ENCODE peak calls at places on chromosomes 4 and X, in five cellular contexts. U is heart left ventricle; B is dorsolateral prefrontal cortex; C is activated CD8-positive, alpha-beta T cell treated with anti-CD3 and anti-CD28 coated beads for 36 hours; A is cardiac muscle cell. K is an unnamed sample.

GRCh38 chr4:98794565-98795205 is 134.2 kb downstream of the EIF4E start:
- DNase-seq in U (no peak), B (no peak), C (peak; percentile 59), A (peak; percentile 1), K (no peak)

GRCh38 chr4:3286335-3287175 is 6.3 kb upstream of the RGS12 start:
- DNase-seq in U (no peak), B (no peak), C (no peak), A (no peak), K (peak; percentile 88)

GRCh38 chrX:53048169-53049126 is at the start of gene GPR173:
- DNase-seq in U (peak; percentile 59), B (peak; percentile 64), C (no peak), A (peak; percentile 50), K (no peak)

GRCh38 chr4:128303986-128304385 is 16.4 kb upstream of the PGRMC2 start:
- DNase-seq in U (no peak), B (no peak), C (no peak), A (no peak), K (no peak)

GRCh38 chr4:112516401-112517066 is 554 bp upstream of the NEUROG2 start:
- DNase-seq in U (no peak), B (no peak), C (peak; percentile 37), A (peak; percentile 78), K (peak; percentile 86)

GRCh38 chr4:47816748-47817147 is 21.1 kb downstream of the CORIN start:
- DNase-seq in U (no peak), B (no peak), C (no peak), A (no peak), K (no peak)

GRCh38 chr4:89356086-89356485 is 48.5 kb upstream of the GPRIN3 start:
- DNase-seq in U (no peak), B (no peak), C (no peak), A (no peak), K (no peak)

GRCh38 chrX:103640401-103641155 is 11.8 kb downstream of the TCEAL1 start:
- DNase-seq in U (no peak), B (no peak), C (no peak), A (no peak), K (no peak)

GRCh38 chrX:108312938-108313337 is 125.3 kb downstream of the COL4A6 start:
- DNase-seq in U (peak; percentile 74), B (no peak), C (no peak), A (peak; percentile 52), K (no peak)

GRCh38 chr4:13570916-13571315 is 26.6 kb upstream of the NKX3-2 start:
- DNase-seq in U (no peak), B (no peak), C (no peak), A (no peak), K (no peak)

GRCh38 chrX:100975212-100975611 is 5.7 kb downstream of the ARL13A start:
- DNase-seq in U (no peak), B (no peak), C (no peak), A (no peak), K (no peak)

GRCh38 chr4:109022941-109023340 is 260.1 kb upstream of the ETNPPL start:
- DNase-seq in U (no peak), B (no peak), C (no peak), A (no peak), K (no peak)

GRCh38 chrX:46686003-46686645 is 72.8 kb downstream of the SLC9A7 start:
- DNase-seq in U (no peak), B (no peak), C (peak; percentile 53), A (peak; percentile 32), K (peak; percentile 29)

GRCh38 chrX:11215191-11215921 is 77.9 kb upstream of the AMELX start:
- DNase-seq in U (no peak), B (no peak), C (no peak), A (no peak), K (peak; percentile 57)

GRCh38 chrX:155048997-155049619 is 21.8 kb downstream of the CMC4 start:
- DNase-seq in U (peak; percentile 37), B (no peak), C (peak; percentile 47), A (peak; percentile 67), K (no peak)

GRCh38 chr4:87679449-87680169 is 29.5 kb downstream of the DMP1 start:
- DNase-seq in U (peak; percentile 56), B (no peak), C (peak; percentile 47), A (peak; percentile 66), K (peak; percentile 27)

GRCh38 chrX:123610915-123611314 is 121.9 kb downstream of the THOC2 start:
- DNase-seq in U (no peak), B (no peak), C (no peak), A (no peak), K (no peak)

GRCh38 chrX:118974088-118974907 is at the start of gene LONRF3:
- DNase-seq in U (peak; percentile 83), B (peak; percentile 57), C (peak; percentile 66), A (peak; percentile 13), K (peak; percentile 50)

GRCh38 chr4:4923208-4923607 is 63.7 kb downstream of the MSX1 start:
- DNase-seq in U (no peak), B (no peak), C (peak; percentile 22), A (no peak), K (no peak)

GRCh38 chr4:1290165-1290977 is 680 bp downstream of the MAEA start:
- DNase-seq in U (no peak), B (no peak), C (peak; percentile 41), A (peak; percentile 40), K (peak; percentile 67)

GRCh38 chrX:41180194-41180902 is 95.1 kb downstream of the USP9X start:
- DNase-seq in U (peak; percentile 47), B (no peak), C (peak; percentile 67), A (peak; percentile 67), K (peak; percentile 57)

GRCh38 chrX:69506617-69507499 is 2.7 kb downstream of the NALF2 start:
- DNase-seq in U (no peak), B (no peak), C (no peak), A (no peak), K (no peak)

GRCh38 chrX:433771-434170 is 47.1 kb upstream of the PPP2R3B start:
- DNase-seq in U (no peak), B (no peak), C (no peak), A (no peak), K (no peak)

GRCh38 chrX:44025611-44026010 is 52.4 kb upstream of the NDP start:
- DNase-seq in U (no peak), B (no peak), C (no peak), A (no peak), K (no peak)

GRCh38 chr4:53196872-53197759 is 168.7 kb downstream of the SCFD2 start:
- DNase-seq in U (no peak), B (no peak), C (no peak), A (peak; percentile 79), K (peak; percentile 31)

GRCh38 chrX:135463937-135464336 is 42.2 kb downstream of the SMIM10L2A start:
- DNase-seq in U (no peak), B (no peak), C (no peak), A (no peak), K (no peak)

GRCh38 chr4:133154725-133155124 is 5.6 kb downstream of the PCDH10 start:
- DNase-seq in U (no peak), B (no peak), C (peak; percentile 4), A (peak; percentile 28), K (peak; percentile 43)

GRCh38 chr4:184958127-184958806 is 60.0 kb upstream of the HELT start:
- DNase-seq in U (no peak), B (no peak), C (no peak), A (no peak), K (no peak)

GRCh38 chrX:6227445-6227820 is 1.2 kb downstream of the NLGN4X start:
- DNase-seq in U (no peak), B (no peak), C (no peak), A (peak; percentile 7), K (no peak)

DNA sequence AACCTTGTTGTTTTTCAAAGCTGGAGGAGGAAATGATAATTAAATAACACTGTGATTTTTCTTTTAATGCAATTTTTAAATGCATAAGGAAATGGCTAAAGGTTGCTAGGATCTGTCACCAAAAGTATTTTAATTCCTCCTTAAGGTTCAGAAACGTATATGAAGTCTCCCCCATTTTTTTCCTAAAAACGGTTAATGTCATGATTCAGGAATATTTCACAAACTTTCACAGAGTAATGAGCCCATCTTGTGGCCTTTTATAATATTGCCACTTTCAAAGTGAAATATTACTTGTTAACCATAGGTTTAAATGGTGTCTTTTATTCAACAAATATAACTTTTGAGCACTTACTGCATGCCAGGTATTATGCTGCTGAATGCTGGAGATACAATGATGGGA is 99.5 kb upstream of the USP38 start:
- DNase-seq in U (no peak), B (no peak), C (no peak), A (no peak), K (no peak)
- TF ChIP-seq CTCF in U (peak; percentile 34), B (no peak), C (no peak), A (peak; percentile 7), K (no peak)

GRCh38 chr4:56727150-56727549 is 46.1 kb upstream of the HOPX start:
- DNase-seq in U (no peak), B (no peak), C (no peak), A (no peak), K (no peak)
- TF ChIP-seq CTCF in U (no peak), B (no peak), C (no peak), A (peak; percentile 8), K (no peak)

GRCh38 chrX:153061732-153062131 is 5.5 kb downstream of the PNMA3 start:
- DNase-seq in U (no peak), B (no peak), C (no peak), A (no peak), K (no peak)
- TF ChIP-seq CTCF in U (no peak), B (no peak), C (no peak), A (no peak), K (no peak)

GRCh38 chr4:42331914-42332368 is 65.3 kb upstream of the SHISA3 start:
- DNase-seq in U (peak; percentile 34), B (no peak), C (no peak), A (no peak), K (no peak)
- TF ChIP-seq CTCF in U (no peak), B (no peak), C (no peak), A (no peak), K (no peak)

GRCh38 chr4:182093431-182093831 is 149.8 kb upstream of the TENM3 start:
- DNase-seq in U (no peak), B (no peak), C (no peak), A (no peak), K (no peak)

GRCh38 chr4:182091128-182091527 is 152.1 kb upstream of the TENM3 start:
- DNase-seq in U (no peak), B (no peak), C (no peak), A (no peak), K (no peak)

GRCh38 chr4:182085051-182085480 is 158.1 kb upstream of the TENM3 start:
- DNase-seq in U (no peak), B (no peak), C (no peak), A (no peak), K (no peak)

GRCh38 chr4:182090186-182090585 is 153.0 kb upstream of the TENM3 start:
- DNase-seq in U (no peak), B (no peak), C (no peak), A (no peak), K (no peak)

GRCh38 chr4:182089326-182089725 is 153.9 kb upstream of the TENM3 start:
- DNase-seq in U (no peak), B (no peak), C (no peak), A (no peak), K (peak; percentile 33)
- TF ChIP-seq CTCF in U (no peak), B (no peak), C (no peak), A (no peak), K (peak; percentile 29)